ENCODE peak calls at places on chromosome 12, in eight cellular contexts. D, I, W, U, J, M, P and N are unnamed samples.

GRCh38 chr12:124736115-124737039 is 127.3 kb downstream of the SCARB1 start:
- DNase-seq in P (no peak), I (no peak), W (no peak), J (no peak), D (no peak), M (no peak), U (no peak), N (no peak)

GRCh38 chr12:106074706-106075392 is 63.9 kb downstream of the NUAK1 start:
- DNase-seq in P (no peak), W (no peak), J (no peak), M (peak), D (no peak), I (no peak), U (no peak), N (no peak)

GRCh38 chr12:2692156-2692555 is 102.6 kb upstream of the FKBP4 start:
- DNase-seq in J (no peak), P (no peak), U (no peak), M (no peak), I (no peak), W (no peak), D (no peak), N (no peak)

GRCh38 chr12:49937639-49938300 is 12.8 kb upstream of the AQP2 start:
- DNase-seq in W (no peak), M (no peak), P (no peak), U (no peak), J (no peak), I (no peak), D (no peak), N (no peak)

GRCh38 chr12:122790393-122791075 is 16.2 kb downstream of the CCDC62 start:
- DNase-seq in I (peak), P (peak), M (no peak), J (no peak), D (no peak), W (no peak), U (no peak), N (no peak)

GRCh38 chr12:100368066-100368465 is 11.2 kb downstream of the SLC17A8 start:
- DNase-seq in I (no peak), P (no peak), W (no peak), D (no peak), M (no peak), U (no peak), J (no peak), N (no peak)

GRCh38 chr12:62862259-62862881 is 72.6 kb downstream of the PPM1H start:
- DNase-seq in D (no peak), I (peak), P (no peak), W (no peak), U (no peak), J (no peak), M (peak), N (no peak)

GRCh38 chr12:15897433-15897832 is 13.7 kb upstream of the DERA start:
- DNase-seq in P (no peak), J (no peak), M (no peak), I (peak), D (no peak), U (no peak), W (no peak), N (no peak)

GRCh38 chr12:92426346-92426745 is 276.4 kb upstream of the PLEKHG7 start:
- DNase-seq in I (no peak), M (no peak), W (no peak), P (no peak), J (no peak), U (no peak), D (no peak), N (no peak)

GRCh38 chr12:51812871-51813270 is 35.6 kb downstream of the FIGNL2 start:
- DNase-seq in U (no peak), I (no peak), D (no peak), W (no peak), M (no peak), J (no peak), P (no peak), N (no peak)

GRCh38 chr12:6535960-6536847 is 1.9 kb downstream of the GAPDH start:
- DNase-seq in J (no peak), U (no peak), P (no peak), M (no peak), I (no peak), W (no peak), D (no peak), N (no peak)

GRCh38 chr12:115755752-115756140 is 521.7 kb downstream of the MED13L start:
- DNase-seq in W (no peak), P (no peak), D (no peak), U (no peak), I (no peak), J (no peak), M (no peak), N (no peak)

GRCh38 chr12:79614730-79615129 is 76.0 kb downstream of the PAWR start:
- DNase-seq in P (no peak), U (no peak), D (no peak), J (no peak), W (no peak), I (no peak), M (no peak), N (no peak)

GRCh38 chr12:128920468-128920867 is 67.2 kb downstream of the GLT1D1 start:
- DNase-seq in I (peak), J (no peak), W (no peak), M (no peak), D (no peak), P (peak), U (no peak), N (no peak)

GRCh38 chr12:116635487-116635886 is 76.3 kb downstream of the MAP1LC3B2 start:
- DNase-seq in U (no peak), J (no peak), D (no peak), M (no peak), W (no peak), P (no peak), I (no peak), N (no peak)

GRCh38 chr12:130335517-130336392 is 1.9 kb upstream of the PIWIL1 start:
- DNase-seq in U (peak), J (peak), P (peak), I (peak), W (peak), M (peak), D (no peak), N (peak)

GRCh38 chr12:55673638-55674037 is 34.1 kb downstream of the ITGA7 start:
- DNase-seq in I (no peak), P (no peak), U (no peak), J (no peak), M (no peak), D (no peak), W (no peak), N (no peak)

GRCh38 chr12:94227066-94227465 is 78.7 kb downstream of the PLXNC1 start:
- DNase-seq in M (no peak), J (no peak), U (no peak), P (no peak), I (no peak), W (no peak), D (no peak), N (no peak)